ENCODE peak calls at places on chromosomes 16 and 17, in six cellular contexts. G is GM23338, X is upper lobe of left lung, H is breast epithelium, A is stomach, F is HL-60. D is an unnamed sample.

GRCh38 chr16:56732832-56733231 is 2.9 kb downstream of the NUP93 start:
- DNase-seq in G (no peak), X (no peak), H (no peak), A (no peak), F (no peak), D (no peak)

GRCh38 chr17:4499431-4500187 is 928 bp downstream of the SPNS2 start:
- DNase-seq in G (peak; percentile 66), X (peak; percentile 90), H (no peak), A (no peak), F (peak; percentile 69), D (no peak)

GRCh38 chr16:29789775-29790182 is 772 bp upstream of the KIF22 start:
- DNase-seq in G (peak; percentile 27), X (no peak), H (no peak), A (no peak), F (no peak), D (no peak)

GRCh38 chr17:75662511-75662910 is 4.4 kb downstream of the RECQL5 start:
- DNase-seq in G (no peak), X (peak; percentile 41), H (no peak), A (no peak), F (no peak), D (no peak)

GRCh38 chr17:73987395-73987794 is 216.1 kb upstream of the RPL38 start:
- DNase-seq in G (no peak), X (no peak), H (no peak), A (no peak), F (no peak), D (no peak)

GRCh38 chr17:66357037-66357436 is 54.6 kb downstream of the PRKCA start:
- DNase-seq in G (no peak), X (no peak), H (no peak), A (no peak), F (no peak), D (no peak)

GRCh38 chr17:2151634-2152033 is 96.7 kb downstream of the HIC1 start:
- DNase-seq in G (no peak), X (no peak), H (no peak), A (no peak), F (no peak), D (no peak)

GRCh38 chr16:89011909-89012621 is 35.1 kb upstream of the CBFA2T3 start:
- DNase-seq in G (no peak), X (no peak), H (no peak), A (no peak), F (no peak), D (no peak)

GRCh38 chr17:56710986-56711385 is 117.5 kb downstream of the NOG start:
- DNase-seq in G (no peak), X (no peak), H (no peak), A (no peak), F (no peak), D (no peak)

GRCh38 chr17:74296548-74296936 is 22.5 kb downstream of the DNAI2 start:
- DNase-seq in G (peak; percentile 81), X (no peak), H (no peak), A (peak; percentile 52), F (peak; percentile 60), D (no peak)

GRCh38 chr17:81443269-81443668 is 48.0 kb downstream of the BAHCC1 start:
- DNase-seq in G (no peak), X (peak; percentile 80), H (no peak), A (no peak), F (no peak), D (no peak)

GRCh38 chr17:72569193-72569946 is 448.6 kb downstream of the SOX9 start:
- DNase-seq in G (no peak), X (peak; percentile 68), H (no peak), A (peak; percentile 65), F (no peak), D (no peak)

GRCh38 chr16:21194771-21195301 is 16.5 kb downstream of the ZP2 start:
- DNase-seq in G (no peak), X (no peak), H (no peak), A (no peak), F (no peak), D (no peak)

GRCh38 chr16:71911121-71911520 is 15.8 kb downstream of the IST1 start:
- DNase-seq in G (no peak), X (no peak), H (no peak), A (no peak), F (no peak), D (no peak)

GRCh38 chr17:31754239-31754945 is 104.7 kb downstream of the COPRS start:
- DNase-seq in G (no peak), X (peak; percentile 8), H (no peak), A (no peak), F (no peak), D (no peak)

GRCh38 chr17:38421224-38421841 is 6.9 kb upstream of the ARHGAP23 start:
- DNase-seq in G (no peak), X (no peak), H (no peak), A (no peak), F (no peak), D (no peak)

GRCh38 chr17:520447-521167 is 168.0 kb upstream of the RPH3AL start:
- DNase-seq in G (peak; percentile 68), X (no peak), H (no peak), A (no peak), F (no peak), D (no peak)

GRCh38 chr16:19607610-19608280 is 52.2 kb downstream of the VPS35L start:
- DNase-seq in G (no peak), X (no peak), H (no peak), A (no peak), F (no peak), D (no peak)

GRCh38 chr16:569445-570254 is at the start of gene PIGQ:
- DNase-seq in G (peak; percentile 89), X (peak; percentile 94), H (peak; percentile 69), A (peak; percentile 64), F (peak; percentile 41), D (peak; percentile 95)

DNA sequence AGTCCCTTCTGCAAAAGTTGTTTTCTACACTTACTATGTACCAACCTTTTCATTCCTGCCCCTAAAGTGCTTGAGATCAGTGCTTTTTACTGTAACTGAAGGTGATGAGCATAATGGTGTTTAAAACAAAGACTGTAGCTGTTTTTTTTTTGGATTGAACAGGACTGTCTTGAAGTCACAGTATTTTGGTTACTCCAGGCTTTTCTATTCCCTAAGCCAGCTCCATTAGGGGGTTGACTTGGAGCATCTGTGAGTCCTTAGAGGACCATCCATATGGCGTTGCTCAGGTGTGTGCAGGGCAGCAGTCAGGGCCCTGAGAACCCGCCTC is 29.0 kb upstream of the LGALS9 start:
- DNase-seq in G (no peak), X (no peak), H (no peak), A (no peak), F (no peak), D (no peak)
- TF ChIP-seq CTCF in G (no peak), X (no peak), H (no peak), A (peak; percentile 16), F (no peak), D (no peak)

GRCh38 chr17:63173450-63173849 is 207.4 kb downstream of the TANC2 start:
- DNase-seq in G (no peak), X (no peak), H (no peak), A (no peak), F (no peak), D (no peak)

GRCh38 chr17:63173903-63174302 is 207.9 kb downstream of the TANC2 start:
- DNase-seq in G (no peak), X (no peak), H (no peak), A (no peak), F (no peak), D (no peak)

GRCh38 chr17:63181856-63182255 is 215.8 kb downstream of the TANC2 start:
- DNase-seq in G (no peak), X (no peak), H (no peak), A (no peak), F (no peak), D (no peak)

DNA sequence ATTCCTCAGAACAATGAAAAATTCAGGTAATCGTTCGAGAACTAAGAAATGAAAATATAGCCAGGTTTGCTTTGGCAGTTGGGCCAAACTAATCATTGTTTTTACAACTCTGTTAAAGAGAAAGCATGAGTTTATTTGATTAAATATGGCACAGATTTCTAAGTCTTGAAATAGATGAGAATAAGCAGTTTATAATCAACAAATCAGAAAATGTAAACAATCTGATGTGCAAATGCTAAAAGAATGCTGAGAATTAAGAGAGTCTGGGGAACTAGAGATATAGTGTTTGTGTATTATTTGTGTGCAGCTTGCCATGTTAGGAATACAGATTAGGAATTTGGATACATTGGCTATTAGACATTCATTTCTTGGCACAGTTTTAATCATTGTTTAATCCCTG is 212.5 kb downstream of the TANC2 start:
- DNase-seq in G (no peak), X (no peak), H (no peak), A (no peak), F (no peak), D (no peak)
- TF ChIP-seq POLR2AphosphoS5 in G (no peak), X (no peak), H (no peak), A (no peak), F (no peak), D (no peak)

DNA sequence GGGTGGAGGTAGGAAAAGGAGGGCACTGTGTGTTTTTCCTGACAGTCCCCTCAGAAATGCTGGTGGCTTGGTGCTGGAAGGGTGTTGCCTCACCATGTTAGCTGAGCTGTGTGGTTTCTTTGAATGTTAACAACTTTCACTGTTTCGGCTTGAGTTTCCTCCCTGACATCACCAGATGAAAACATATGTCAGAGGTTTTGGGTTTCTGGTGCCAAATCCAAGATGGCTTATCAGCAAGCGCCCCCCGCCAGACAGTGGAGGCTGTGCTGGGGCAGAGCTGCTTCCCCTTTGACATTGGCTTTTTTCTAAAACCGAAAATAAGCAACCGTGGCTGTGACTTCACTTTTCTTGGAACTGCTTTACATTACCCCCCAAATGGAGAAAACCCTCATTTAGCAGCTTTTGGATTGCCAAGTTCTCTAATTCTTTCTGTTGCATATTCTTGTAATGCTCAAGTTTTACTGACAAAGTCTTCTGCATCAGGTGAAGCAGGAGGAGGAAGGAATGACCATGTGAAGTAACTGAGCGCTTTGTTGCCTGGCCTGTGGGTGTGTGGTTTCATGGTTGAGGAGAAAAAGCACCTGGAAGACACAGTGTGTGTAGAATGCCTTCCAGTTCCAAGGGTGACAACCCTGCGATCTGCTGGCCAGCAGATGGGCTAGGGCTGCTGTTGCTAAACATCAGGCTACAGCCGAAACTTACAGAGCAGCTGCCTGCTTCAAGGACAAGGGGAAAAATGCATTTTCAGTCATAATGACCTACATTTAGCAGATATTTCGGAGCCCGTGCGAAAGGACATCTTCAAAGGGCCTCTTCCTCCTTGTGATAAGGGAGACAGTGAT is 9.7 kb downstream of the RMI2 start:
- DNase-seq in G (no peak), X (no peak), H (no peak), A (no peak), F (peak; percentile 77), D (no peak)
- TF ChIP-seq CTCF in G (peak; percentile 40), X (no peak), H (no peak), A (no peak), F (no peak), D (no peak)

GRCh38 chr17:78324391-78325075 is 35.3 kb downstream of the SOCS3 start:
- DNase-seq in G (peak; percentile 71), X (peak; percentile 87), H (no peak), A (no peak), F (peak; percentile 85), D (peak; percentile 97)
- TF ChIP-seq POLR2AphosphoS5 in G (no peak), X (peak; percentile 74), H (no peak), A (peak; percentile 67), F (peak; percentile 74), D (peak; percentile 66)